ENCODE peak calls at places on chromosomes 3 and 15, in four cellular contexts. T is IMR-90, P is body of pancreas, M is kidney. B is an unnamed sample.

GRCh38 chr15:68678746-68679145 is 100.0 kb downstream of the CORO2B start:
- DNase-seq in M (peak; percentile 25), P (no peak), T (no peak), B (no peak)

GRCh38 chr3:112376996-112377395 is 44.0 kb downstream of the CD200 start:
- DNase-seq in P (no peak), T (peak; percentile 87), M (no peak), B (no peak)

GRCh38 chr3:159734681-159735080 is 254.0 kb upstream of the IL12A start:
- DNase-seq in T (no peak), P (no peak), M (no peak), B (no peak)

GRCh38 chr3:160883373-160883772 is 127.3 kb downstream of the PPM1L start:
- DNase-seq in P (no peak), T (no peak), M (no peak), B (no peak)

GRCh38 chr15:40702077-40702476 is 7.1 kb downstream of the RAD51 start:
- DNase-seq in M (no peak), P (no peak), T (peak; percentile 28), B (no peak)

GRCh38 chr15:96524676-96525417 is 194.3 kb downstream of the NR2F2 start:
- DNase-seq in P (no peak), M (no peak), T (no peak), B (no peak)

GRCh38 chr15:85886345-85886935 is 91.7 kb upstream of the KLHL25 start:
- DNase-seq in T (no peak), M (no peak), P (no peak), B (no peak)

GRCh38 chr15:64775551-64776401 is at the start of gene RBPMS2:
- DNase-seq in M (peak; percentile 68), T (peak; percentile 2), P (peak; percentile 25), B (no peak)

GRCh38 chr15:93476491-93477176 is 387.6 kb upstream of the RGMA start:
- DNase-seq in M (no peak), T (no peak), P (no peak), B (no peak)

GRCh38 chr3:64878372-64878771 is 190.6 kb upstream of the ADAMTS9 start:
- DNase-seq in M (no peak), T (peak; percentile 62), P (no peak), B (peak; percentile 84)

GRCh38 chr15:38746211-38746610 is 181.6 kb upstream of the RASGRP1 start:
- DNase-seq in M (no peak), P (no peak), T (no peak), B (no peak)

GRCh38 chr3:147113293-147114045 is 292.9 kb downstream of the ZIC4 start:
- DNase-seq in P (no peak), M (no peak), T (peak; percentile 88), B (no peak)

DNA sequence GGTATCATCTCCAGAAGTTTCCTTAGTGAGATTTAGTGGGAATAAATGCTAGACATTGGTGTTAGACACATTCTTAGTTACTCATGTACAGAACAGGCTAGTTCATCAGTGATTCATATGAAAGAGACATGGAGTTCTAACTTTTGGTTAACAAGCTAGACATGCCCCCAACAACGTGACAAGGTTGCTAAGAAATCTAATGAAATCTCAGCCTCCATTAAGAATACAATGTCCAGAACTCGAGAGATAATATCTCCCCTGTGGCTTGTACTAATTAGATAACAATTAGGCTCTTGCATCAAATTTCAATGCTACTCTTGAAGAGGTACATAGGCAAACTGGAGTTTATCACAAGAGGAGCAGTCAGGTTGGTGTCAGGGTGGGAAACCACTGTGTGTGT is 16.7 kb upstream of the ALCAM start:
- DNase-seq in P (no peak), T (no peak), M (no peak), B (no peak)
- H3K4me1 ChIP-seq in P (no peaks in the 10 kb centered on the region), T (peaks cover 9% of the 10 kb centered on the region), M (no peaks in the 10 kb centered on the region), B (peaks cover 23% of the 10 kb centered on the region)

GRCh38 chr15:57681011-57681410 is 25.5 kb upstream of the POLR2M start:
- DNase-seq in T (no peak), M (no peak), P (no peak), B (no peak)

GRCh38 chr15:57685719-57686118 is 20.8 kb upstream of the POLR2M start:
- DNase-seq in T (no peak), P (no peak), M (no peak), B (no peak)

GRCh38 chr15:57684491-57685184 is 21.9 kb upstream of the POLR2M start:
- DNase-seq in T (no peak), M (no peak), P (peak; percentile 45), B (no peak)

GRCh38 chr15:57685316-57685715 is 21.2 kb upstream of the POLR2M start:
- DNase-seq in M (no peak), P (no peak), T (no peak), B (no peak)

GRCh38 chr15:57683481-57683880 is 23.0 kb upstream of the POLR2M start:
- DNase-seq in T (no peak), M (no peak), P (no peak), B (no peak)
- H3K27ac ChIP-seq in T (no peak overlapping the region), M (no peak overlapping the region), P (no peak overlapping the region), B (no peak overlapping the region)

GRCh38 chr3:46438831-46439230 is 25.9 kb downstream of the LTF start:
- DNase-seq in P (no peak), M (no peak), T (no peak), B (no peak)

GRCh38 chr3:46440531-46441294 is 24.0 kb downstream of the LTF start:
- DNase-seq in P (no peak), M (no peak), T (no peak), B (no peak)

GRCh38 chr3:46448721-46449120 is 16.0 kb downstream of the LTF start:
- DNase-seq in M (no peak), T (no peak), P (no peak), B (no peak)

GRCh38 chr3:46447535-46447934 is 17.2 kb downstream of the LTF start:
- DNase-seq in M (no peak), P (no peak), T (no peak), B (no peak)

GRCh38 chr3:46442591-46443530 is 21.8 kb downstream of the LTF start:
- DNase-seq in P (peak; percentile 54), T (no peak), M (no peak), B (peak; percentile 46)
- TF ChIP-seq CTCF in P (peak; percentile 61), T (no peak), M (peak; percentile 36), B (peak; percentile 77)

GRCh38 chr3:16059700-16060357 is 114.7 kb upstream of the GALNT15 start:
- DNase-seq in T (no peak), P (no peak), M (no peak), B (no peak)
- H3K4me1 ChIP-seq in T (peaks cover 27% of the 10 kb centered on the region), P (no peaks in the 10 kb centered on the region), M (peaks cover 5% of the 10 kb centered on the region), B (peaks cover 44% of the 10 kb centered on the region)

DNA sequence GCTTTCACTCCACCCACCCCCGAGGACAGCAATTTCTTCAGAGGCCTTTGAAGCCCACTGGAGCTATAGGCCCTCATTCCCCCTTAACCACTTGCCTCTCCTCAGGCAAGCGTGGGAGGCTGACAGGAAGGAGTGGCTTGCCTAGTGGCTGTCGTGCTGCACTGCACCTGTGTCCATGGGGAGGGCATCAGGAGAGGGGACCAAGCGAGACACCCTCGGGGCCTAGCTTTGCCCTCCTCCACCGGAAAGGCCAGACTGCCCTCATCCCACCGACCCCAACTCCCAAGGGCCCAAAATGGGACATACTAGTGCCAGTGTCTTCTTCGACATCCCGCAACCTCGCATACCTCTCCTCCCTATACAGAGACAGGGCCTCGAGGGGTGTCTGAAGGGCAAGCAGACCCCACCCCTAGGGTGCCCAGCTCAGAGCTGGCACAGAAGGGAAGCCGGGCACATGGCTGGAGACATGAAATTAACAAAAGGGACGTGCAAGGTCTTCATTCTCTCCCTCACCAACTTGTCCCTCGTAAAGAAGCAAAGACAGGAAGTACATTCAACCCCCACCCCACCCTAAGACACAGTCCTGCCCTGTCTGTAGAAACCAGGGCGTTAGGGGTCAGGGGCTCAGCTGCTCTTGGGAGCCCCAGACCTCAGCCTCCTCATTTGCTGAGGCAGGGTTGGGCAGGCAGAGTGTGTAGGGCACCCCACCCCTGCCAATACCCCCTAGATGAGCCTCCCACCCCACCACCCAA is 24.3 kb downstream of the VIPR1 start:
- DNase-seq in T (no peak), P (no peak), M (no peak), B (no peak)
- H3K27ac ChIP-seq in T (no peak overlapping the region), P (no peak overlapping the region), M (no peak overlapping the region), B (no peak overlapping the region)

GRCh38 chr3:70539908-70540307 is 227.5 kb upstream of the MDFIC2 start:
- DNase-seq in P (no peak), M (no peak), T (no peak), B (no peak)
- TF ChIP-seq CTCF in P (no peak), M (no peak), T (no peak), B (peak; percentile 34)

GRCh38 chr3:31895471-31895870 is 85.6 kb downstream of the OSBPL10 start:
- DNase-seq in P (no peak), M (no peak), T (peak; percentile 73), B (no peak)
- H3K4me1 ChIP-seq in P (no peaks in the 10 kb centered on the region), M (peaks cover 13% of the 10 kb centered on the region), T (peaks cover 5% of the 10 kb centered on the region), B (no peaks in the 10 kb centered on the region)

DNA sequence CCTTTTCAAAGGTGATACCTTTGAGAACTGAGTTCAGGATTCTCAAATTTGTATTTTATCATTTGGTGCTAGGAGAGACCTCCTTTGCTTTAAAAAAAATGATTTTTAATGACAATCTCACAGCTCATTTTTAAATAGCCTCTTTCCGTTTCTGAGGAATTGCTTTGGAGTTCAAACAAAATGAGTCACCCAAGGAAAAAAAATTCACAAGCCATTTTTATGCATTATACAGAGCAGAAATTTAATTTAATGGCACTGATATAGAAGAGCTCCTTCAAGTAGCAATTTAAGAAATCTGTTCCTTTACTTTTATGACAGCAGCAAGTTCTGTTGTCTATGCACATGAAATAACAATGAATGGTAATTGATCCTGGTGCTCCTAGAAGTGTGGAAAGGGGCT is 337.9 kb upstream of the KCNMB2 start:
- DNase-seq in M (no peak), T (peak; percentile 40), P (no peak), B (no peak)
- H3K27ac ChIP-seq in M (no peak overlapping the region), T (no peak overlapping the region), P (no peak overlapping the region), B (no peak overlapping the region)

B was measured in PC-9.